ENCODE peak calls at places on chromosome 1, in nine cellular contexts. D is heart left ventricle, L is body of pancreas, G is IMR-90, J is A549, A is HCT116, B is right lobe of liver, V is upper lobe of left lung, Z is HepG2. Q is an unnamed sample.

GRCh38 chr1:240109130-240109529 is 17.4 kb downstream of the FMN2 start:
- ATAC-seq in D (no peak), L (no peak), G (no peak), J (no peak), A (no peak), B (no peak), V (no peak), Z (no peak), Q (no peak)

GRCh38 chr1:157748262-157748817 is 28.6 kb downstream of the FCRL2 start:
- ATAC-seq in D (no peak), L (no peak), G (no peak), J (no peak), A (no peak), B (no peak), V (no peak), Z (no peak), Q (no peak)

GRCh38 chr1:27716262-27716895 is 9.4 kb upstream of the FAM76A start:
- ATAC-seq in D (no peak), L (no peak), G (no peak), J (no peak), A (no peak), B (no peak), V (no peak), Z (no peak), Q (no peak)

GRCh38 chr1:50978852-50979781 is 9.1 kb downstream of the CDKN2C start:
- ATAC-seq in D (peak; percentile 52), L (peak; percentile 53), G (no peak), J (peak; percentile 60), A (peak; percentile 42), B (peak; percentile 59), V (no peak), Z (peak; percentile 73), Q (no peak)

GRCh38 chr1:157105988-157106812 is 6.6 kb upstream of the ETV3L start:
- ATAC-seq in D (peak; percentile 59), L (no peak), G (peak; percentile 93), J (peak; percentile 79), A (peak; percentile 53), B (peak; percentile 82), V (no peak), Z (peak; percentile 61), Q (peak; percentile 43)

GRCh38 chr1:145730900-145731299 is 11.6 kb downstream of the CD160 start:
- ATAC-seq in D (no peak), L (no peak), G (no peak), J (no peak), A (peak; percentile 85), B (peak; percentile 14), V (no peak), Z (peak; percentile 63), Q (no peak)

GRCh38 chr1:182293119-182293589 is 98.4 kb downstream of the GLUL start:
- ATAC-seq in D (no peak), L (no peak), G (no peak), J (no peak), A (no peak), B (peak; percentile 48), V (no peak), Z (peak; percentile 72), Q (no peak)

GRCh38 chr1:151455966-151456365 is 3.3 kb downstream of the POGZ start:
- ATAC-seq in D (no peak), L (no peak), G (no peak), J (no peak), A (no peak), B (no peak), V (no peak), Z (no peak), Q (no peak)

GRCh38 chr1:24424207-24424606 is 8.6 kb downstream of the NIPAL3 start:
- ATAC-seq in D (no peak), L (no peak), G (no peak), J (no peak), A (no peak), B (no peak), V (no peak), Z (no peak), Q (no peak)

GRCh38 chr1:16181887-16182719 is 26.2 kb upstream of the EPHA2 start:
- ATAC-seq in D (peak; percentile 98), L (peak; percentile 90), G (peak; percentile 97), J (peak; percentile 93), A (peak; percentile 87), B (peak; percentile 69), V (peak; percentile 92), Z (peak; percentile 89), Q (peak; percentile 96)

GRCh38 chr1:214260561-214261205 is 20.3 kb upstream of the SMYD2 start:
- ATAC-seq in D (no peak), L (no peak), G (no peak), J (no peak), A (no peak), B (no peak), V (no peak), Z (no peak), Q (no peak)

GRCh38 chr1:153805929-153806750 is 30.9 kb downstream of the SLC27A3 start:
- ATAC-seq in D (no peak), L (no peak), G (no peak), J (no peak), A (no peak), B (no peak), V (no peak), Z (no peak), Q (no peak)

GRCh38 chr1:43354471-43354870 is 4.3 kb upstream of the CDC20 start:
- ATAC-seq in D (no peak), L (no peak), G (no peak), J (no peak), A (no peak), B (no peak), V (no peak), Z (no peak), Q (no peak)

GRCh38 chr1:30522031-30523004 is 201.1 kb downstream of the MATN1 start:
- ATAC-seq in D (peak; percentile 80), L (peak; percentile 28), G (no peak), J (no peak), A (no peak), B (peak; percentile 83), V (peak; percentile 21), Z (no peak), Q (peak; percentile 81)

GRCh38 chr1:68675336-68675735 is 178.5 kb upstream of the DEPDC1 start:
- ATAC-seq in D (no peak), L (no peak), G (no peak), J (no peak), A (peak; percentile 34), B (no peak), V (no peak), Z (no peak), Q (no peak)

GRCh38 chr1:184299076-184299790 is 87.6 kb upstream of the C1orf21 start:
- ATAC-seq in D (no peak), L (no peak), G (peak; percentile 78), J (no peak), A (no peak), B (no peak), V (no peak), Z (no peak), Q (no peak)

DNA sequence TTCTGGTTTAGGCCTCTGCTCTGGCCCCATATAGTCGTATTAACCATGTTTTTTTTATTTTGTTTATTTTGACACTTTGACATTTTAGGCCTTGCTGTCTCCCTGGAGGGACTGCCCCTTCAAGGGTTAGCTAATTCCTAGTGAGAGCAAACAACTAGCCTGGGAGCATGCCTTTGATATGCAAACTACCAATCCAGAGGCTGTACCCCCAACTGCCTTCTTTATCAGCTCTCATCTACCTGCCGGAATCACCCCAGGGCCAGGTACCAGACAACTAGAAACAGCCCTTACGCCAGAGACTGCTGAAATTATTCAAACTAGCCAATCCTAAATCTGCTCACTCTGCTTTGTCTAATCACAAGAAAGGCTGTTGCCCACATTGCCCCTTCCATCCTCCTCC is 13.0 kb upstream of the ST6GALNAC5 start:
- ATAC-seq in D (no peak), L (no peak), G (no peak), J (no peak), A (no peak), B (no peak), V (no peak), Z (no peak), Q (no peak)
- H3K4me1 ChIP-seq in D (no peaks in the 10 kb centered on the region), L (no peaks in the 10 kb centered on the region), G (no peaks in the 10 kb centered on the region), J (no peaks in the 10 kb centered on the region), A (no peaks in the 10 kb centered on the region), B (no peaks in the 10 kb centered on the region), V (no peaks in the 10 kb centered on the region), Z (no peaks in the 10 kb centered on the region), Q (no peaks in the 10 kb centered on the region)

GRCh38 chr1:84690397-84691138 is at the start of gene SSX2IP:
- ATAC-seq in D (peak; percentile 99), L (peak; percentile 97), G (peak; percentile 93), J (peak; percentile 95), A (peak; percentile 87), B (peak; percentile 94), V (peak; percentile 98), Z (peak; percentile 91), Q (peak; percentile 99)
- TF ChIP-seq POLR2A in D (no peak), L (peak; percentile 69), G (no peak), J (peak; percentile 28), A (no peak), B (peak; percentile 66), V (no peak), Z (peak; percentile 51), Q (no peak)

GRCh38 chr1:35192853-35193664 is at the start of gene SFPQ:
- ATAC-seq in D (peak; percentile 99), L (peak; percentile 97), G (peak; percentile 94), J (peak; percentile 92), A (peak; percentile 91), B (peak; percentile 93), V (peak; percentile 99), Z (peak; percentile 93), Q (peak; percentile 97)

GRCh38 chr1:35191429-35192055 is 1.4 kb downstream of the SFPQ start:
- ATAC-seq in D (no peak), L (no peak), G (no peak), J (no peak), A (no peak), B (no peak), V (no peak), Z (no peak), Q (no peak)

GRCh38 chr1:35188578-35189392 is 4.2 kb downstream of the SFPQ start:
- ATAC-seq in D (no peak), L (no peak), G (no peak), J (no peak), A (no peak), B (no peak), V (no peak), Z (peak; percentile 8), Q (no peak)

GRCh38 chr1:35192056-35192852 is 691 bp downstream of the SFPQ start:
- ATAC-seq in D (peak; percentile 55), L (peak; percentile 70), G (peak; percentile 70), J (peak; percentile 56), A (peak; percentile 56), B (peak; percentile 55), V (peak; percentile 80), Z (peak; percentile 55), Q (peak; percentile 75)

DNA sequence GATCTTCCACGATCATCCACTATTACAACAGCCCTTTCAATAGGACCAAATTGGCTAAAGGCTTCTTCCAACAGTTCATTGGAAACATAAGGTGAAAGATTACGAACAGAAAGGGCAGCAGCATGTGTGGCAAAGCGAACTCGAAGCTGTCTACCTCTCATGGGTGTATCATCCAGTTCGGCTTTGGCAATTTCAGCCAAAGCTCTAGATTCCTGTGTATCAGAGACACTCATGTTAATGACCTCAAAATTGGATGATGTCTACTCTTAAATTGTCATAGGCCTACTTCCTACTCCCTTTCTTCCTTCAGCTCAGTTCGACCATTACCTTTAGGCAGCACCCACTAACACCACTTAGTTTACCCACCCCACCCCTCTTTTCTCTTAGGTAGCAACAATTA is 2.2 kb downstream of the SFPQ start:
- ATAC-seq in D (no peak), L (no peak), G (no peak), J (no peak), A (no peak), B (no peak), V (no peak), Z (no peak), Q (no peak)
- H3K4me1 ChIP-seq in D (peaks cover 63% of the 10 kb centered on the region), L (peaks cover 46% of the 10 kb centered on the region), G (peaks cover 5% of the 10 kb centered on the region), J (peaks cover 44% of the 10 kb centered on the region), A (peaks cover 25% of the 10 kb centered on the region), B (peaks cover 28% of the 10 kb centered on the region), V (peaks cover 44% of the 10 kb centered on the region), Z (peaks cover 69% of the 10 kb centered on the region), Q (peaks cover 33% of the 10 kb centered on the region)

GRCh38 chr1:40450491-40451237 is 388 bp downstream of the ZFP69B start:
- ATAC-seq in D (peak; percentile 53), L (peak; percentile 16), G (peak; percentile 45), J (peak; percentile 55), A (no peak), B (peak; percentile 31), V (peak; percentile 17), Z (peak; percentile 61), Q (peak; percentile 11)
- TF ChIP-seq POLR2A in D (no peak), L (no peak), G (peak; percentile 55), J (no peak), A (no peak), B (no peak), V (no peak), Z (no peak), Q (no peak)

Q was measured in gastroesophageal sphincter.